ENCODE peak calls at places on chromosomes 2 and 18, in five cellular contexts. D, J, X, Z and U are unnamed samples. For H3K27me3 and H3K36me3, the result is how much of the 10 kb centered on the place peaks cover.

GRCh38 chr2:216142540-216142939 is 33.4 kb downstream of the XRCC5 start:
- DNase-seq in D (peak), J (peak), X (no peak), Z (no peak), U (no peak)

GRCh38 chr2:109209941-109210340 is 80.9 kb downstream of the SH3RF3 start:
- DNase-seq in D (peak), J (no peak), X (no peak), Z (no peak), U (no peak)

GRCh38 chr2:54239427-54239826 is 16.6 kb downstream of the TSPYL6 start:
- DNase-seq in D (peak), J (peak), X (no peak), Z (no peak), U (peak)

GRCh38 chr2:96887419-96888081 is 17.7 kb upstream of the SEMA4C start:
- DNase-seq in D (no peak), J (peak), X (peak), Z (no peak), U (no peak)

GRCh38 chr18:3281456-3282400 is 19.8 kb downstream of the MYL12B start:
- DNase-seq in D (peak), J (peak), X (peak), Z (peak), U (no peak)

GRCh38 chr2:236047886-236048540 is 120.2 kb downstream of the GBX2 start:
- DNase-seq in D (no peak), J (no peak), X (no peak), Z (peak), U (no peak)

GRCh38 chr2:151553-152328 is 105.4 kb upstream of the FAM110C start:
- DNase-seq in D (no peak), J (no peak), X (no peak), Z (no peak), U (no peak)

GRCh38 chr2:39741871-39742270 is 37.2 kb downstream of the THUMPD2 start:
- DNase-seq in D (no peak), J (peak), X (no peak), Z (no peak), U (no peak)

GRCh38 chr18:59821983-59822382 is 77.8 kb upstream of the PMAIP1 start:
- DNase-seq in D (peak), J (peak), X (no peak), Z (no peak), U (no peak)

GRCh38 chr18:46452820-46453219 is 204.2 kb downstream of the LOXHD1 start:
- DNase-seq in D (peak), J (peak), X (no peak), Z (no peak), U (peak)

GRCh38 chr18:34120294-34120693 is 104.4 kb downstream of the NOL4 start:
- DNase-seq in D (peak), J (peak), X (no peak), Z (no peak), U (no peak)

GRCh38 chr18:58762781-58763171 is 91.5 kb downstream of the MALT1 start:
- DNase-seq in D (no peak), J (no peak), X (no peak), Z (no peak), U (no peak)

GRCh38 chr2:159199236-159199635 is 87.3 kb downstream of the WDSUB1 start:
- DNase-seq in D (no peak), J (no peak), X (no peak), Z (no peak), U (no peak)

GRCh38 chr2:101106453-101107181 is 44.6 kb downstream of the TBC1D8 start:
- DNase-seq in D (no peak), J (no peak), X (no peak), Z (peak), U (no peak)

GRCh38 chr2:72719416-72719815 is 106.4 kb downstream of the EXOC6B start:
- DNase-seq in D (peak), J (no peak), X (peak), Z (no peak), U (no peak)
- H3K4me3 ChIP-seq in D (no peak), J (no peak), X (no peak), Z (no peak), U (no peak)

DNA sequence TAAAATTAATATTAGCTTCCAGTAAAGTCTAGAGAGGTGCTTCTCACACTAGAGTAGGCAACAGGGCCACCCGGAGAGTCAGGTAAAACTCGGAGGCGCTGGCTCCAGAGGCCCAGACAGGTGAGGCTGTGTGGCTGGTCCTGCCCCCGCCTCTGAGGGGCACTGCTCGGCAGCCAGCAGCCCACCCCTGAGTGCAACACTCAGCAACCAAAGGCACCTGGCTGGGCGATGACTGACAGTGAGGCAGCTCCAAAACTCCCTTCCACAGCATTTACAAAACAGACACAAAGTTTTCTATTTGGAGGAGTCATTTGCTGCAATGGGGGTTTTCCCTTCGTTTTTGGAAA is 138.8 kb upstream of the ID2 start:
- DNase-seq in D (no peak), J (no peak), X (no peak), Z (no peak), U (no peak)
- H3K27me3 ChIP-seq in D (under half), J (under half), X (under half), Z (under half), U (under half)

DNA sequence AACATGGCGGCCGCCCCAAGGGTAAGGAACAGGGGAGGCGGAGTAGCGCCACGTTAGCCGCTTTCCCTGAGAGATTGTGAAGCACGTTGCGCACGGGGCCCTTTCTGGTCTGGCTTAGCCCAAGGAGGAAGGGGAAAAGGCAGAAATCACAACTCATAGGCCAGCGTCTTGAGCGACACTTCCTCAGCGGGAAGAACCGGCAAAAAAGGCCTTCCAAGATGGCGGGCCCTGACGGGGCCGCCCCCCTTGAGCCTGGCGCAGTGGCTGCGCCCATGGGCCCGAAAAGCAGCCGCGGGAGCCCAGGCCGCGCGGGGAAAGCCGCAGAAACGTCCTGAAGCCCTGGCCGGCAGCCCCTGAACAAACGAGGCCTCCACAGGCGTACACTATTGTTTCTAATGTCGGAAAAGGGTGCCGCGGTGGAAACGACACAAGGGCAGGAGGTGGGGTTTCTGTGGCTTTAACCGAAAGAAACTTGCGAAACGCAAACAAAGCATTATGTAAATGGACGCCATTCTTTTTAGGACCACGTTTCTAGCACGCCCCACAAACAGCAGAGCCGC is 919 bp upstream of the PCBP1 start:
- DNase-seq in D (peak), J (peak), X (peak), Z (peak), U (peak)
- H3K36me3 ChIP-seq in D (under half), J (under half), X (under half), Z (under half), U (half or more)

GRCh38 chr2:62471816-62472215 is 34.2 kb downstream of the TMEM17 start:
- DNase-seq in D (peak), J (peak), X (no peak), Z (no peak), U (peak)
- H3K4me3 ChIP-seq in D (no peak), J (no peak), X (no peak), Z (no peak), U (no peak)

DNA sequence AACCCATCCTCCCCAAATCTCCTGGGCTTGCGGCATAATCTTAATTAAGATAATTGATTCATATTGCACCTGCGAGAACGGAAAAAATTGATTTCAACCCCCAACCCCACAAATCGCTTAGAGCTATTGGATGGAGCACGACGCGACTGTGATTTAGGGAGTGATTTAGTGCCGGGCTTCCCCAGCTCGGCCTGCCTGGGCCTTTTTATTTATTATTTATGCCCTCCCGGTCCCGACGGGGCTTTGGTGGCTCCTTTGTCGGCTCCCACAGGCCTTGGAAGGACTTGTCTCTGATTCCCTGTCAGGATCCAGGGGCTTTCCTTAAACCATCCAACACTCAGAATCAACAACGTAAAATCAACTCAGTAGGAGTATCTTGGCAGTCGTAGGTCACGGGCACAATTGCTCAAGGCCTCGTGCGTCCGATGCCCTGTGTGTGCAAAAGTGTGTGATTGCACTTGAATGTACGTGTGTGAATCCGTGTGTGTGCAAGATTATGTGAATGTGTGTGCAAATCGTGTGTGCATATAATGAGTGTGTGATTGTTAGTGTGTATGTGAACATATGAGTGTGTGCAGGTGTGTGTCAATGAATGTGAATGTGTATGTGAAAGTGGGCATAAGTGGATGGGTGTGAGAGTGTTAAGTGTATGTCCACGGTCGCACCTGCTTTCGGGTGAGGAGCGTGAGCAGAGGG is 4.3 kb upstream of the NEUROD1 start:
- DNase-seq in D (no peak), J (no peak), X (no peak), Z (no peak), U (no peak)
- H3K27me3 ChIP-seq in D (half or more), J (half or more), X (half or more), Z (under half), U (under half)

DNA sequence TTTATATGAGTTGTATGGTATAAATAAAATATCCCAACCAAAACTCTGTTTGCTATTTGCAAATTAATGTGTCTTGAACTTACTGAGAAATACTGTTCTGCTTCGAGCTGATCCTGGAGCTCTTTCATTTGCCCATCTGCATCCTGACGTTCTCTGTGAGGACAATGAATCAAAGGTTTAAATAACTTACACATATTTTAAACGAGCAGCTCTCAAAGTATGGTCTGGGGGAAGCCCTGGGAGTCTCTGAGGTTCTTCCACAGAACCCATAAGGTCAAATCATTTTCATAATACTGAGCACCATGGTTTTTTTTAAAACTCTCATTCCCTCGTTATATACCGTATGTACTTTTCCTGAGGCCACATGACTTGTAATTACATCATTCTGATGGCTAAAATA is 46.7 kb downstream of the SLC66A3 start:
- DNase-seq in D (no peak), J (no peak), X (no peak), Z (no peak), U (no peak)
- H3K36me3 ChIP-seq in D (under half), J (under half), X (under half), Z (under half), U (under half)

DNA sequence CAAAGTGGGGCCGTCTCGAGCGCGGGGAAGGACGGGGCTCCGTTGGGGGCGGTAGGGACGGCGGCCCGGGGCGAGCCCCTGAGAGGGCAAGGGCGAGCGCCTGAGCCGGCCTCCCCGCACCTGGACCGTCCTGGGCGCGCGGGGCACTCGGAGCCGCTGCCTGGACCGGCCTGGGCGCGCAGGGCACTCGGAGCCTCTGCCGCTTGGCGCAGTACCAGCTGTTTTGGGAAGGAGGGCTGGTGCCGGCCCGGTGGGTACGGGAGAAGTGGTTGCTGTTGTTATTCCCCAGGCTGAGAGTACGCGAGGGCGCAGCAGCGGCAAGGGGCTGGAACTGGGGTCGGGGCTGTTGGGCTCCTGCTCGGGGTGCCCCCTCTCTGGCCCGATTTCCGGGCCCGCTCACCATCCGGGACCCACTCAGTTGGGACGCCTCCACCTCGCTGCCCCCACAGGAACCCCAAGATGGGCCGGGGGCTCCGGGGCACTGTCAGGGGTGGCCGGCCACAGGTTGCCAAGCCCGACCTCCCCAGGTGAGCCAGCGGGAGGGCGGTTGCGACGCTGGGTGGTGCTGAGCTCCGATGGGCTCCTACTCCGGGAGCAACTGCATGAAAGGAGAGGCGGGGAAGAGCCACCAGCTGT is 579 bp downstream of the ARHGEF4 start:
- DNase-seq in D (no peak), J (no peak), X (no peak), Z (no peak), U (no peak)
- H3K4me3 ChIP-seq in D (no peak), J (no peak), X (peak), Z (peak), U (peak)

GRCh38 chr2:217261452-217261851 is 401.6 kb upstream of the TNP1 start:
- DNase-seq in D (peak), J (no peak), X (no peak), Z (no peak), U (no peak)

GRCh38 chr2:217263796-217264195 is 403.9 kb upstream of the TNP1 start:
- DNase-seq in D (no peak), J (no peak), X (no peak), Z (no peak), U (no peak)

GRCh38 chr2:217262916-217263315 is 403.1 kb upstream of the TNP1 start:
- DNase-seq in D (peak), J (no peak), X (no peak), Z (no peak), U (peak)

GRCh38 chr2:217258170-217258569 is 398.3 kb upstream of the TNP1 start:
- DNase-seq in D (no peak), J (no peak), X (no peak), Z (no peak), U (no peak)

DNA sequence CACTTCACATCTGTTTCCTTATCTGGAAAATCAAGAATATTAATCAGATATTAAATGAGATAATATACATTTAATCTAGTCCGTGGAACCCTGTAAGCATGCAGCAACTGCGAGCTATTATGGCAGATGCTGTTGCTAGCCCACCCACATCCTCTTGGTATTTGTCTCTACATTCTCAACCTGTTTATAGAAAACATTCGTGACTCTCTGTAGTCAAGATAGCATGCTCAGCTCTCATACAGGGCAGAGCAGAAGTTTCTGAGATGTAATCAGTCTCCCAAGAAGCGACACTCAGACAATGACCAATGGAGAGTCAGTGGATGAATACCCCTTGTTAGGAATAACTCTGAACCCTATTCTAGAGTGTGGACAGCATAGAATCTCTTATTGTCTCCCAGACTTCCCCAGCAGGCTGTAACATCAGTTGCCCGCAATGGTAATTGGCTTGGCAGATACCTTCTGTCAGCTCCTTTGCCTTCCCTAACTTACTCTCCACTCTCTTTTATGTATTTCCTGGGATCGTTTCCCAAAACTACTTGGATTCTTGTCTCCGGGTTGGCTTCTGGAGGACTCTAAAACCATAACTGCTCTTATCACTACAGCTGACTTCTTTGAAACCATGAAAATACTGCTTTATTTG is 400.7 kb upstream of the TNP1 start:
- DNase-seq in D (no peak), J (no peak), X (no peak), Z (no peak), U (no peak)
- H3K27me3 ChIP-seq in D (under half), J (under half), X (under half), Z (under half), U (under half)